ENCODE peak calls at places on chromosomes 2 and 18, in seven cellular contexts. C, E, R, A, Z, Q and S are unnamed samples.

GRCh38 chr18:13381331-13381730 is 162.8 kb downstream of the LDLRAD4 start:
- DNase-seq in A (no peak), Z (no peak), C (no peak), R (no peak), Q (no peak), E (no peak), S (no peak)

GRCh38 chr2:46071074-46071473 is 226.1 kb upstream of the EPAS1 start:
- DNase-seq in Q (no peak), C (no peak), E (no peak), R (no peak), A (no peak), Z (no peak), S (no peak)

GRCh38 chr18:73948497-73948896 is 199.1 kb downstream of the FBXO15 start:
- DNase-seq in A (no peak), E (no peak), Q (peak), C (no peak), Z (peak), R (no peak), S (no peak)

GRCh38 chr2:64604155-64604554 is 49.6 kb downstream of the SERTAD2 start:
- DNase-seq in Q (no peak), C (no peak), Z (no peak), R (no peak), E (no peak), A (no peak), S (no peak)

GRCh38 chr18:54590945-54591344 is at the start of gene DYNAP:
- DNase-seq in A (no peak), Q (no peak), R (no peak), Z (no peak), C (no peak), E (no peak), S (no peak)

GRCh38 chr18:3748081-3748480 is 298.1 kb downstream of the TGIF1 start:
- DNase-seq in Q (peak), Z (no peak), A (no peak), E (no peak), R (no peak), C (no peak), S (no peak)

GRCh38 chr2:222791946-222792649 is 68.7 kb upstream of the ACSL3 start:
- DNase-seq in R (no peak), Z (no peak), C (peak), E (no peak), A (no peak), Q (peak), S (peak)

GRCh38 chr2:232793271-232793670 is 16.9 kb upstream of the KCNJ13 start:
- DNase-seq in E (no peak), A (no peak), Z (no peak), R (no peak), C (no peak), Q (no peak), S (no peak)

GRCh38 chr18:57980573-57981348 is 63.3 kb upstream of the NEDD4L start:
- DNase-seq in A (no peak), Q (no peak), R (no peak), Z (no peak), C (no peak), E (no peak), S (no peak)

GRCh38 chr2:20541651-20542050 is 94.8 kb downstream of the RHOB start:
- DNase-seq in R (no peak), C (no peak), Q (no peak), Z (no peak), E (no peak), A (no peak), S (no peak)

GRCh38 chr2:174965551-174965950 is 39.6 kb downstream of the CHN1 start:
- DNase-seq in R (no peak), Z (no peak), A (no peak), Q (no peak), C (no peak), E (no peak), S (no peak)

GRCh38 chr18:36770315-36770946 is 58.4 kb downstream of the TPGS2 start:
- DNase-seq in E (no peak), A (no peak), Z (no peak), R (no peak), Q (peak), C (no peak), S (no peak)

GRCh38 chr2:71238089-71238488 is 11.2 kb upstream of the PAIP2B start:
- DNase-seq in Z (no peak), R (no peak), E (no peak), Q (no peak), A (no peak), C (no peak), S (no peak)

GRCh38 chr18:1784113-1784512 is 787.2 kb downstream of the METTL4 start:
- DNase-seq in Z (no peak), C (no peak), A (no peak), R (no peak), E (no peak), Q (no peak), S (no peak)

GRCh38 chr2:48693066-48693465 is 62.5 kb downstream of the LHCGR start:
- DNase-seq in Q (peak), A (no peak), Z (no peak), E (no peak), C (no peak), R (no peak), S (no peak)

GRCh38 chr2:213199871-213200270 is 48.5 kb upstream of the IKZF2 start:
- DNase-seq in Q (peak), A (no peak), R (no peak), E (no peak), C (no peak), Z (peak), S (no peak)

GRCh38 chr2:71608034-71608433 is 154.7 kb downstream of the DYSF start:
- DNase-seq in C (no peak), Z (no peak), A (no peak), R (no peak), E (no peak), Q (no peak), S (no peak)

GRCh38 chr18:3468066-3468705 is 18.2 kb downstream of the TGIF1 start:
- DNase-seq in C (no peak), Z (no peak), R (no peak), A (no peak), E (no peak), Q (no peak), S (no peak)

GRCh38 chr2:198059800-198060199 is 255.4 kb downstream of the PLCL1 start:
- DNase-seq in R (no peak), A (no peak), Q (no peak), Z (no peak), E (no peak), C (no peak), S (no peak)

GRCh38 chr2:170228429-170228828 is 50.5 kb downstream of the MYO3B start:
- DNase-seq in Z (no peak), C (no peak), A (no peak), R (no peak), E (no peak), Q (no peak), S (no peak)

GRCh38 chr2:12764075-12764722 is 47.5 kb downstream of the TRIB2 start:
- DNase-seq in Q (no peak), E (no peak), Z (no peak), A (no peak), C (no peak), R (no peak), S (no peak)

GRCh38 chr2:226875438-226876225 is 39.8 kb downstream of the RHBDD1 start:
- DNase-seq in R (no peak), Q (no peak), E (no peak), C (no peak), Z (no peak), A (no peak), S (no peak)

GRCh38 chr2:36492216-36492945 is 105.6 kb downstream of the FEZ2 start:
- DNase-seq in R (no peak), Q (peak), C (peak), A (no peak), E (no peak), Z (no peak), S (no peak)

GRCh38 chr2:188788621-188789020 is 185.6 kb upstream of the COL3A1 start:
- DNase-seq in E (no peak), Q (peak), Z (peak), A (no peak), C (no peak), R (peak), S (no peak)

GRCh38 chr2:190996947-190997346 is 17.0 kb downstream of the STAT1 start:
- DNase-seq in A (no peak), R (no peak), Q (no peak), Z (no peak), E (no peak), C (no peak), S (no peak)